ENCODE peak calls at places on chromosomes 2 and 18, in nine cellular contexts. K is uterus; V is left lung; G is choroid plexus epithelial cell; J is fibroblast of mammary gland; U is lower lobe of right lung; C is CD8-positive, alpha-beta T cell; D is kidney; O is lower leg skin. I is an unnamed sample.

GRCh38 chr2:114489143-114489542 is 46.7 kb downstream of the DPP10 start:
- DNase-seq in K (peak; percentile 16), V (peak; percentile 37), G (no peak), J (no peak), U (no peak), C (no peak), D (no peak), O (no peak), I (no peak)

GRCh38 chr18:5463390-5463789 is 80.4 kb downstream of the EPB41L3 start:
- DNase-seq in K (peak; percentile 62), V (peak; percentile 79), G (peak; percentile 99), J (peak; percentile 99), U (peak; percentile 62), C (no peak), D (no peak), O (peak; percentile 90), I (peak; percentile 30)

GRCh38 chr2:19796036-19796703 is 105.6 kb downstream of the TTC32 start:
- DNase-seq in K (no peak), V (no peak), G (no peak), J (peak; percentile 91), U (no peak), C (no peak), D (no peak), O (no peak), I (peak; percentile 78)

GRCh38 chr2:110101280-110101844 is 14.3 kb downstream of the MALL start:
- DNase-seq in K (peak; percentile 85), V (peak; percentile 94), G (peak; percentile 98), J (peak; percentile 100), U (peak; percentile 97), C (no peak), D (peak; percentile 99), O (peak; percentile 98), I (peak; percentile 98)

GRCh38 chr2:41967426-41968181 is 80.2 kb upstream of the PKDCC start:
- DNase-seq in K (peak; percentile 55), V (peak; percentile 43), G (no peak), J (peak; percentile 7), U (no peak), C (no peak), D (peak; percentile 81), O (peak; percentile 91), I (no peak)

GRCh38 chr2:64052468-64053241 is 33.4 kb upstream of the VPS54 start:
- DNase-seq in K (no peak), V (no peak), G (peak; percentile 15), J (no peak), U (no peak), C (no peak), D (no peak), O (no peak), I (no peak)

GRCh38 chr2:2392332-2392731 is 61.3 kb upstream of the MYT1L start:
- DNase-seq in K (no peak), V (no peak), G (no peak), J (no peak), U (no peak), C (no peak), D (no peak), O (no peak), I (no peak)

GRCh38 chr2:8515390-8515761 is 166.5 kb upstream of the ID2 start:
- DNase-seq in K (no peak), V (no peak), G (no peak), J (no peak), U (no peak), C (peak; percentile 50), D (no peak), O (no peak), I (no peak)

GRCh38 chr18:23487738-23488625 is 15.3 kb upstream of the RMC1 start:
- DNase-seq in K (no peak), V (peak; percentile 54), G (peak; percentile 31), J (no peak), U (peak; percentile 70), C (peak; percentile 26), D (no peak), O (no peak), I (peak; percentile 28)

GRCh38 chr2:850429-850828 is 100.2 kb upstream of the SNTG2 start:
- DNase-seq in K (no peak), V (no peak), G (no peak), J (no peak), U (no peak), C (no peak), D (no peak), O (no peak), I (no peak)

GRCh38 chr2:236746833-236747232 is 177.2 kb downstream of the ACKR3 start:
- DNase-seq in K (no peak), V (no peak), G (no peak), J (no peak), U (no peak), C (no peak), D (no peak), O (peak; percentile 72), I (no peak)

GRCh38 chr2:144521702-144522101 is 1.8 kb upstream of the ZEB2 start:
- DNase-seq in K (no peak), V (no peak), G (no peak), J (no peak), U (no peak), C (no peak), D (no peak), O (no peak), I (no peak)
- H3K4me3 ChIP-seq in K (peak overlapping the region; percentile 74), V (peak overlapping the region; percentile 17), G (peak overlapping the region; percentile 37), J (no peak overlapping the region), U (peak overlapping the region; percentile 70), C (no peak overlapping the region), D (peak overlapping the region; percentile 15), O (no peak overlapping the region), I (no peak overlapping the region)

GRCh38 chr2:69829243-69830044 is at the start of gene GMCL1:
- DNase-seq in K (peak; percentile 98), V (peak; percentile 97), G (peak; percentile 97), J (peak; percentile 94), U (peak; percentile 98), C (peak; percentile 99), D (peak; percentile 99), O (peak; percentile 99), I (peak; percentile 96)
- TF ChIP-seq CTCF in K (peak; percentile 39), V (no peak), G (no peak), J (no peak), U (no peak), C (no peak), D (no peak), O (no peak), I (no peak)

GRCh38 chr2:73981081-73981968 is 3.4 kb upstream of the TET3 start:
- DNase-seq in K (no peak), V (peak; percentile 63), G (no peak), J (peak; percentile 37), U (peak; percentile 76), C (no peak), D (peak; percentile 82), O (peak; percentile 89), I (peak; percentile 20)
- H3K4me3 ChIP-seq in K (no peak overlapping the region), V (peak overlapping the region; percentile 38), G (peak overlapping the region; percentile 29), J (peak overlapping the region; percentile 53), U (peak overlapping the region; percentile 42), C (peak overlapping the region; percentile 20), D (peak overlapping the region; percentile 10), O (no peak overlapping the region), I (peak overlapping the region; percentile 47)

GRCh38 chr2:143145056-143145455 is 15.8 kb downstream of the ARHGAP15 start:
- DNase-seq in K (no peak), V (no peak), G (no peak), J (no peak), U (no peak), C (no peak), D (no peak), O (no peak), I (no peak)
- TF ChIP-seq CTCF in K (no peak), V (no peak), G (no peak), J (no peak), U (no peak), C (no peak), D (no peak), O (no peak), I (no peak)

DNA sequence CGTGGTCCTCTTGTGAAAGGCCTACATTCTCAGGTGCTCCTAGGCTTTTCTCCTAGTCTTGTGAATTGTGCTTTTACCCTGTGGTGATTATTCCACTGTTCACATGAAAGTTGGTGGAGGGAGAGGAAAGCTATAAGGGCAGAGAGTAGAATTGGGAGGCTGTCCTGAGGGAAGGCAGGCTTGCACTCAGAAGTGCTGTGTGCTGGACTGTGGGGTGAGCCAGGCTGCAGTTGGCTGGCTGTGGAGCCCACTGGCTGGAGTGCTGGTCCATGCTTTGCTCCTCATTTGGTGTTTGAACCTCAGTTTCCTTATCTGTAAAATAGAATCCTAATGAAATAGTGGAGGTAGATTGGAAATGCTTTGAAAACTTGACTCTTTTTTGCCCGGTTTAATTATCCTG is 21.3 kb downstream of the LIMS1 start:
- DNase-seq in K (no peak), V (no peak), G (no peak), J (no peak), U (no peak), C (no peak), D (no peak), O (no peak), I (no peak)
- H3K4me3 ChIP-seq in K (no peak overlapping the region), V (no peak overlapping the region), G (no peak overlapping the region), J (no peak overlapping the region), U (no peak overlapping the region), C (no peak overlapping the region), D (no peak overlapping the region), O (no peak overlapping the region), I (no peak overlapping the region)

GRCh38 chr2:176637497-176638166 is 368.4 kb downstream of the MTX2 start:
- DNase-seq in K (peak; percentile 86), V (peak; percentile 35), G (peak; percentile 11), J (peak; percentile 78), U (peak; percentile 46), C (no peak), D (peak; percentile 92), O (peak; percentile 93), I (peak; percentile 43)
- TF ChIP-seq CTCF in K (no peak), V (no peak), G (no peak), J (no peak), U (no peak), C (no peak), D (no peak), O (no peak), I (no peak)

GRCh38 chr2:59008950-59009349 is 767.8 kb upstream of the FANCL start:
- DNase-seq in K (no peak), V (no peak), G (no peak), J (no peak), U (no peak), C (no peak), D (no peak), O (no peak), I (no peak)

GRCh38 chr2:59000796-59001195 is 759.7 kb upstream of the FANCL start:
- DNase-seq in K (no peak), V (no peak), G (peak; percentile 86), J (no peak), U (no peak), C (no peak), D (no peak), O (no peak), I (peak; percentile 7)

GRCh38 chr2:59006204-59006603 is 765.1 kb upstream of the FANCL start:
- DNase-seq in K (no peak), V (no peak), G (no peak), J (no peak), U (no peak), C (no peak), D (no peak), O (no peak), I (no peak)
- H3K4me3 ChIP-seq in K (no peak overlapping the region), V (no peak overlapping the region), G (no peak overlapping the region), J (no peak overlapping the region), U (no peak overlapping the region), C (no peak overlapping the region), D (no peak overlapping the region), O (no peak overlapping the region), I (no peak overlapping the region)

GRCh38 chr2:233832869-233833812 is 21.2 kb downstream of the HJURP start:
- DNase-seq in K (peak; percentile 25), V (no peak), G (peak; percentile 84), J (peak; percentile 71), U (no peak), C (no peak), D (peak; percentile 59), O (peak; percentile 81), I (peak; percentile 63)
- TF ChIP-seq CTCF in K (no peak), V (no peak), G (peak; percentile 77), J (peak; percentile 40), U (no peak), C (no peak), D (peak; percentile 25), O (no peak), I (peak; percentile 59)